ENCODE peak calls at places on chromosomes 5 and 9, in ten cellular contexts. D is mesothelial cell of epicardium, P is AG04449, T is neural crest cell, Y is foreskin fibroblast, U is endothelial cell, N is RWPE1, X is osteocyte, K is choroid plexus epithelial cell, W is astrocyte of the spinal cord. J is an unnamed sample.

GRCh38 chr5:55645304-55645703 is 66.8 kb downstream of the SLC38A9 start:
- DNase-seq in D (no peak), P (no peak), T (no peak), Y (peak; percentile 63), U (no peak), N (no peak), X (no peak), K (peak; percentile 89), W (no peak), J (peak; percentile 52)

GRCh38 chr9:120405860-120406259 is 174.1 kb downstream of the CDK5RAP2 start:
- DNase-seq in D (no peak), P (no peak), T (no peak), Y (no peak), U (no peak), N (no peak), X (no peak), K (no peak), W (no peak), J (no peak)

GRCh38 chr5:174315871-174316270 is 270.4 kb downstream of the NSG2 start:
- DNase-seq in D (no peak), P (no peak), T (no peak), Y (no peak), U (no peak), N (no peak), X (no peak), K (no peak), W (no peak), J (no peak)

GRCh38 chr9:125759812-125760134 is 12.6 kb downstream of the PBX3 start:
- DNase-seq in D (no peak), P (no peak), T (no peak), Y (peak; percentile 30), U (no peak), N (no peak), X (no peak), K (peak; percentile 35), W (peak; percentile 27), J (no peak)

GRCh38 chr9:90966475-90967150 is 165.0 kb downstream of the SYK start:
- DNase-seq in D (no peak), P (no peak), T (no peak), Y (peak; percentile 74), U (no peak), N (peak; percentile 77), X (no peak), K (peak; percentile 74), W (peak; percentile 76), J (no peak)

GRCh38 chr5:133527311-133527710 is 85.0 kb downstream of the FSTL4 start:
- DNase-seq in D (no peak), P (peak; percentile 52), T (no peak), Y (no peak), U (no peak), N (no peak), X (peak; percentile 10), K (peak; percentile 28), W (no peak), J (no peak)

GRCh38 chr9:21964925-21965385 is 29.2 kb downstream of the CDKN2A start:
- DNase-seq in D (peak; percentile 61), P (no peak), T (no peak), Y (peak; percentile 65), U (peak; percentile 16), N (no peak), X (no peak), K (peak; percentile 88), W (peak; percentile 61), J (no peak)

GRCh38 chr9:19965336-19965735 is 176.5 kb upstream of the SLC24A2 start:
- DNase-seq in D (no peak), P (no peak), T (no peak), Y (peak; percentile 74), U (no peak), N (no peak), X (no peak), K (peak; percentile 61), W (no peak), J (no peak)

GRCh38 chr5:71782393-71782770 is 63.3 kb downstream of the CARTPT start:
- DNase-seq in D (no peak), P (no peak), T (no peak), Y (no peak), U (no peak), N (no peak), X (no peak), K (no peak), W (no peak), J (no peak)

GRCh38 chr9:21777701-21778100 is 24.7 kb upstream of the MTAP start:
- DNase-seq in D (no peak), P (peak; percentile 78), T (no peak), Y (peak; percentile 91), U (no peak), N (no peak), X (no peak), K (peak; percentile 71), W (peak; percentile 72), J (peak; percentile 49)

GRCh38 chr5:10460252-10460906 is 18.7 kb downstream of the ROPN1L start:
- DNase-seq in D (no peak), P (no peak), T (no peak), Y (peak; percentile 57), U (no peak), N (no peak), X (no peak), K (no peak), W (no peak), J (no peak)
- TF ChIP-seq CTCF in D (no peak), P (no peak), T (no peak), Y (no peak), U (no peak), N (no peak), X (no peak), K (no peak), W (no peak), J (no peak)

GRCh38 chr9:92658611-92659010 is 11.3 kb downstream of the IPPK start:
- DNase-seq in D (no peak), P (no peak), T (no peak), Y (no peak), U (no peak), N (no peak), X (no peak), K (no peak), W (no peak), J (no peak)

GRCh38 chr9:92656537-92656925 is 13.4 kb downstream of the IPPK start:
- DNase-seq in D (no peak), P (no peak), T (no peak), Y (no peak), U (no peak), N (no peak), X (no peak), K (no peak), W (no peak), J (no peak)

GRCh38 chr9:92655896-92656536 is 13.9 kb downstream of the IPPK start:
- DNase-seq in D (no peak), P (no peak), T (no peak), Y (no peak), U (no peak), N (no peak), X (no peak), K (no peak), W (no peak), J (no peak)

GRCh38 chr9:92658176-92658575 is 11.8 kb downstream of the IPPK start:
- DNase-seq in D (no peak), P (no peak), T (no peak), Y (no peak), U (no peak), N (no peak), X (no peak), K (no peak), W (no peak), J (no peak)

DNA sequence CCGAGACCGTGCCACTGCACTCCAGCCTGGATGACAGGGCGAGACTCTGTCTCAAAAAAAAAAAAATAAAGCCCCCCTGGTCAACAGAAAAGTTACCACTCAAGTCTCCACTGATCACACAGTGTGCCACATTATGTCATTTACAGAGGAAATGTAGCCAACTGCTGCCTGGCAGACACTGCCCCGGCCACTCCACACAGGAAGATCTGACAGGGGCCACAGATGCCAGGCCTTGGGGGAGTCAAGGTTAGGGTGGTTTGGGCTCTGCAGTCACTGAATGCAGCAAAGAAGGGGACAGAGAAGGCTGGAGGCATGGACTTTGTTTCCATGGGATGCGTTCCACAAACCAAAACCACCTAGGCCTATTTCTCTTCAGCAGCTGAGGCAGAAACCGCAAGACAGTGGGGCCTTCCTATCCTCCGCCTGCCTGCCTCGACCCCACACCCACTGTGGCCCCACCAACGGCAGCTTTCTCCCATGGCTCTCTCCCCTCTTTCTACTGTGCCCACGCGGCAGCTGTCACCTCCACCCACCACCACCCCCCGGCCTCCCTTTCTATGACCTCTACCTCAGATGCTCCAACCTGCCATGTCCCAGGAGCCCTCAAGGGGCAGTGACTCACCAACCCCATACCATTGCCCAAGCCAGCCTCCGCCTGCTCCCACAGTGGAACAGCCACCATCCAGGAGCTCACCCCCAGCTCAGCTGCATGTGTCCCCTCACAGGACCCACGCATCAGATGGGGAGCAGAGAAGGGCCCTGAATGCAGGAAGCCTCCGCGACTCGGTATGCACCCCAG is 12.4 kb downstream of the IPPK start:
- DNase-seq in D (no peak), P (no peak), T (no peak), Y (no peak), U (no peak), N (peak; percentile 36), X (no peak), K (no peak), W (no peak), J (no peak)
- TF ChIP-seq CTCF in D (no peak), P (no peak), T (no peak), Y (no peak), U (no peak), N (no peak), X (no peak), K (no peak), W (no peak), J (no peak)

GRCh38 chr9:32570262-32570661 is 2.7 kb downstream of the NDUFB6 start:
- DNase-seq in D (no peak), P (no peak), T (no peak), Y (no peak), U (no peak), N (no peak), X (no peak), K (no peak), W (no peak), J (no peak)

GRCh38 chr9:32572900-32573523 is at the start of gene NDUFB6:
- DNase-seq in D (peak; percentile 92), P (no peak), T (peak; percentile 85), Y (peak; percentile 98), U (peak; percentile 87), N (peak; percentile 91), X (peak; percentile 95), K (peak; percentile 92), W (peak; percentile 95), J (peak; percentile 60)

GRCh38 chr9:32577316-32577715 is 4.4 kb upstream of the NDUFB6 start:
- DNase-seq in D (no peak), P (no peak), T (no peak), Y (no peak), U (no peak), N (no peak), X (no peak), K (no peak), W (no peak), J (no peak)

GRCh38 chr9:32566770-32567169 is 6.2 kb downstream of the NDUFB6 start:
- DNase-seq in D (no peak), P (no peak), T (no peak), Y (no peak), U (no peak), N (no peak), X (no peak), K (no peak), W (no peak), J (no peak)

GRCh38 chr9:32571969-32572899 is 725 bp downstream of the NDUFB6 start:
- DNase-seq in D (no peak), P (no peak), T (peak; percentile 31), Y (peak; percentile 89), U (peak; percentile 58), N (peak; percentile 94), X (no peak), K (peak; percentile 89), W (peak; percentile 78), J (no peak)
- TF ChIP-seq CTCF in D (peak; percentile 59), P (peak; percentile 75), T (peak; percentile 82), Y (peak; percentile 73), U (peak; percentile 79), N (peak; percentile 96), X (peak; percentile 75), K (peak; percentile 84), W (peak; percentile 73), J (peak; percentile 74)

GRCh38 chr9:14306672-14307646 is 7.0 kb downstream of the NFIB start:
- DNase-seq in D (no peak), P (no peak), T (no peak), Y (no peak), U (no peak), N (no peak), X (no peak), K (no peak), W (peak; percentile 62), J (no peak)
- TF ChIP-seq CTCF in D (no peak), P (no peak), T (no peak), Y (no peak), U (no peak), N (no peak), X (no peak), K (no peak), W (no peak), J (no peak)

J was measured in AG09319.